ENCODE peak calls at places on chromosomes 1 and 21, in five cellular contexts. U is A549, O is IMR-90, W is SK-N-SH, B is GM12878. C is an unnamed sample.
A peak's percentile ranks its signal among the peaks of the same experiment; 100 is the strongest.

GRCh38 chr1:46749403-46749802 is 30.5 kb upstream of the EFCAB14 start:
- DNase-seq in B (no peak), W (no peak), U (no peak), O (no peak), C (no peak)

GRCh38 chr21:38956791-38957571 is 151.3 kb downstream of the ETS2 start:
- DNase-seq in B (no peak), U (no peak), W (no peak), O (peak; percentile 40), C (no peak)

GRCh38 chr1:98046031-98046641 is 125.3 kb upstream of the DPYD start:
- DNase-seq in O (peak; percentile 51), W (peak; percentile 52), B (no peak), U (no peak), C (no peak)

GRCh38 chr1:36224537-36225297 is 474 bp downstream of the THRAP3 start:
- DNase-seq in O (peak; percentile 83), B (no peak), W (peak; percentile 84), U (peak; percentile 92), C (peak; percentile 95)

GRCh38 chr21:15059397-15059796 is 5.4 kb downstream of the NRIP1 start:
- DNase-seq in O (no peak), B (no peak), W (no peak), U (no peak), C (no peak)

GRCh38 chr1:198686069-198686728 is 47.4 kb downstream of the PTPRC start:
- DNase-seq in W (no peak), O (peak; percentile 64), U (no peak), B (no peak), C (no peak)

GRCh38 chr1:213989071-213989739 is 1.4 kb downstream of the PROX1 start:
- DNase-seq in B (no peak), W (peak; percentile 53), O (no peak), U (no peak), C (no peak)

GRCh38 chr1:154808261-154808908 is 61.7 kb downstream of the KCNN3 start:
- DNase-seq in B (no peak), W (peak; percentile 61), U (no peak), O (no peak), C (no peak)

GRCh38 chr1:25360596-25361581 is 22.8 kb downstream of the TMEM50A start:
- DNase-seq in O (peak; percentile 87), B (no peak), W (no peak), U (no peak), C (peak; percentile 60)
- TF ChIP-seq RCOR1 in O (peak; percentile 49), B (no peak), W (no peak), U (no peak), C (no peak)

GRCh38 chr21:42407476-42407875 is 3.8 kb downstream of the UBASH3A start:
- DNase-seq in U (no peak), O (no peak), W (no peak), B (no peak), C (no peak)
- TF ChIP-seq RCOR1 in U (no peak), O (no peak), W (no peak), B (no peak), C (no peak)

DNA sequence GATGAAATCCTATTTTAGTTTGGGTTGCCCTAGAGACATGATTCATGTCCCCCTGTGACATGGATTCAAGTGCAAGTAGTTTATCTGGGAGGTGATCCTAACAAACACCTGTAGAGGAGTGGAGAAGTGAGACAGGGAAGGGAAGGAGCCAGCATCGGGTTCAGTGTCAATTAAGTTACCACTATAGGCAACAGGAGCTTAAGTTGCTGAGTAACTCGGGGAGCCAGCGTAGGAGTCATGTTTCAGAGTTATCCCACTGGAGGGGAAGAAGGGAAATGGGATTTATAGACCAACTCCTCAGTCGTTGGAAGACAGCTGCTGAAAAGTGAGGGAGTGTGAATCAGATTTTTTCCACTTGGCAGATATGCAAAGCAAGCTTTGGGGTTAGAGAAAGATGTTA is 54.9 kb downstream of the SLC30A7 start:
- DNase-seq in B (no peak), W (no peak), O (peak; percentile 81), U (no peak), C (no peak)
- TF ChIP-seq RCOR1 in B (no peak), W (no peak), O (no peak), U (no peak), C (no peak)

DNA sequence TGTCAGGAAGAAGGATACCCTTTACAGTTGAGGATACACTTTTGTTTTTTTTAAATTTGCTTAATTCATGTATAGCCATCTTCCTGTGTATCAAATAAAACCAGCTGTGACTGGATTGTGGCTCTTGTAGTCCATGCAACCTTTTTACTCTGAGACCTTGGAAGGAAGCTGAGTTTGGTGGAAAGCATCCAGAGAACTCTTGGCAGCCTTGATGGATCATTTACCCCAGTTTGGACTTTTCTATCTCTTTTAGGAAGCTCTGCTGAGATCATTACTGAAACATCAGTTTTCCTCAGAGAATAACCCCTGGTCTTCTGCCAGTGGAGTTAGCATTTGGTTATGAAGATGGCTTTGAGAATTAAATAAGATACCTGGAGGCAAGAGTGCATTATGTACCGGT is 21.2 kb upstream of the APOBEC4 start:
- DNase-seq in O (peak; percentile 40), U (no peak), W (no peak), B (no peak), C (no peak)
- TF ChIP-seq RCOR1 in O (no peak), U (no peak), W (no peak), B (no peak), C (no peak)

DNA sequence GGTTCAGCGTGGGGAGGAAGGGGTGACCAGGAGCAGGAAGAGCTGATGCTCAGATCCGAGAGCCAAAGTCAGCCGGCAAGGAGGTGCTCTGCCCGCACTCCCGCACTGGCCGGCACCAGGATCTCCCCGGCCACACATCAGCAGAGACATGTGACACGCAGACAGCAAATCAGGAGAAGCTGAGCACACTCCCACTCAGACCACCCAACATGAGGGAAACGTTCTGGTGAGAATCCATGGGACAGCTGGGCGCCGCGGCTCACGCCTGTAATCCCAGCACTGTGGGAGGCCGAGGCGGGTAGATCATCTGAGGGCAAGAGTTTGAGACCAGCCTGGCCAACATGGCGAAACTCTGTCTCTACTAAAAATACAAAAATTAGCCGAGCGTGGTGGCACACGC is 18.6 kb upstream of the PTTG1IP start:
- DNase-seq in O (no peak), U (no peak), B (no peak), W (no peak), C (no peak)
- TF ChIP-seq RCOR1 in O (no peak), U (no peak), B (no peak), W (no peak), C (no peak)

DNA sequence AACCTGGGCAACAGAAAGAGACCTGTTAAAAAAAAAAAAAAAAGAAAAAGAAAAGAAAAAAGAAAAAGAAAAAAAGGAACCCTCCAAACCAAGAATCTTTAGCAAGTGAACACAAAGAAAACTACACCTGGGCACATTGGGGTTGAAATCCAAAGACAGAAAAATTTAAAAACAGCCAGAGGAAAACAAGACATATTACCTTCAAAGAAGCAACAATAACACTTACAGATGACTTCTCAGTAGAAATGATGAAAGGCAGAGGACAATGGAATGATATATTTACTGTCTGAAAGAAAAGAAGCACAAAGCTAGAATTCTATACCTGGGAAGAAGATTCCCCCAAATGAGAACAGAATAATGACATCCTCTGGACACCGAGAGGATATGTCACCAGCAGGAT is 2.7 kb upstream of the KRTAP10-1 start:
- DNase-seq in O (no peak), W (no peak), B (no peak), U (no peak), C (no peak)
- TF ChIP-seq RCOR1 in O (no peak), W (no peak), B (no peak), U (no peak), C (no peak)

DNA sequence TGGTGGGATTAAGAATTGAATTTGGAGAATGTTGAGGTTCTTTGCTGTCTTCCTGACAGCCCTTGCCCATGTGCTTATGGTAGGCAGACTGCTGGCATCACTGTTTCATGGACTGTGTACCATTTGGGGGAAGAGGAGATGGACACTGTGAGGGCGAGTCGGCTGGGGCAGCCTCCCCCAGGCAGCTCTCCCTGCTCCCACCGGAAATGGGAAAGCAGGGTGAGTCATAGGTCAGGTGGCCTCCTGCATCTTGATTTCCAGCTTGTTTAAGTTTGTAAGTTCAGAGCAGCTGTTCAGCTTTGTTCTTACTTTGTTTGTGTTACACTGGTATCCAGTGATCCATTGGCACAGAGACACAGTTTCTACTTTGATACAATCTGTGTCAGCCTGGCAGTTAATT is 87.2 kb upstream of the CNIH3 start:
- DNase-seq in U (peak; percentile 20), B (no peak), W (no peak), O (peak; percentile 89), C (peak; percentile 57)
- TF ChIP-seq RCOR1 in U (no peak), B (no peak), W (no peak), O (peak; percentile 72), C (peak; percentile 79)

GRCh38 chr1:2928733-2929325 is 92.4 kb upstream of the ACTRT2 start:
- DNase-seq in B (no peak), W (peak; percentile 47), U (no peak), O (no peak), C (no peak)
- TF ChIP-seq RCOR1 in B (no peak), W (no peak), U (no peak), O (no peak), C (no peak)

GRCh38 chr1:221264848-221265247 is 385.6 kb downstream of the HLX start:
- DNase-seq in O (no peak), B (no peak), W (no peak), U (no peak), C (no peak)

GRCh38 chr1:221268295-221268694 is 389.1 kb downstream of the HLX start:
- DNase-seq in O (peak; percentile 92), U (no peak), W (no peak), B (no peak), C (no peak)

DNA sequence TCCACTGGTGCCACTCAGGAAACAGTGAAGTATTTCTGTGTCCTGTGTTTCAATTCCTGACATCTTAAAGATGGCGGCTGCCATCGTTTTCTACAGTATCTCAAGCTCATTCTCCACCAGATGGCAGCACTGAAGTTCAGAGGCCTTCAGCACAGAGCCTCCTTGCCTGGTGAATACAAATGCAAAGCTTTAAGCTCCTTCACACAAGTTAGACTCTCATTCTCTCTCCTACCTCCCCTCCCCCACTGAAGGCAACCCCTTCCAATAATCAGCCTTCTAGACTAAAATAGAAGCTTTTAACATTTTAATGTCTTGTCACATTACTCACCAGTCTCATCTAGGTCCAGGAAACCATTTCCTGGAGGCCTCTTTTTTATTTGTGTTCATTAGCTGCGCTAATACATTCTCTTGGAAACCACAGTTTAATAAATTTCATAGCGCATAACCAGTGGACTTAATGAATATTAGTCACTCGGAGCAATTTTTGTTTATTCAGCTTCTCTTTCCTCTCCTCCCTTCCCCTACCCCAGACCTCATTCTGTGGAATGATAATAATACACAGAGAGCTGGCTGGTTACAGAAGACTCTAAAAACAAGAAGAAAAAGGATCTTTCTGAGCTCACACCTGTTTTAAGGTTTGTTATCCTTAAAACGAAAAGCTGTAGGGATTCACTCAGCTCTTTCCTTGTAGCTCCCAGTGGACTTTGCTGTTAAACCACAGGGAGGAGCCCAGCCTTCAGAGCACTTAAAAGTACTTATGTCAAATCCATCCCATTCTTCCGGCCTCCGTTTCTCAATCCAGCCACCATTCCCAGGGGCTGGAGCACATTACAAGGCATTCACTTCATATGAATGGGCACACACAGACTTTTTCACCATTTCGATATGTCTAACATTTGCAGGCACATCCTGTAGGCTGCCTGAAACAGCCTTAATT is 384.9 kb downstream of the HLX start:
- DNase-seq in U (peak; percentile 43), B (peak; percentile 5), O (peak; percentile 89), W (peak; percentile 50), C (peak; percentile 47)
- TF ChIP-seq RCOR1 in U (no peak), B (no peak), O (no peak), W (peak; percentile 7), C (no peak)